ENCODE peak calls at places on chromosome 20, in seven cellular contexts. Q is HCT116, C is GM23338, V is GM12878, G is SK-N-SH, X is H1, M is K562. E is an unnamed sample.

GRCh38 chr20:25297141-25297905 is 49.4 kb downstream of the PYGB start:
- DNase-seq in X (no peak), V (peak), G (no peak), Q (no peak), M (no peak), C (no peak), E (no peak)

GRCh38 chr20:22686097-22686496 is 101.7 kb upstream of the FOXA2 start:
- DNase-seq in M (peak), G (peak), V (no peak), C (peak), X (peak), Q (peak), E (peak)

GRCh38 chr20:18984238-18985200 is 170.9 kb downstream of the SCP2D1 start:
- DNase-seq in Q (no peak), G (no peak), X (no peak), V (no peak), M (peak), C (no peak), E (no peak)

GRCh38 chr20:24962182-24962492 is 13.1 kb downstream of the CST7 start:
- DNase-seq in G (no peak), X (no peak), C (no peak), M (no peak), Q (no peak), V (no peak), E (no peak)

GRCh38 chr20:32574296-32575226 is 10.6 kb downstream of the NOL4L start:
- DNase-seq in Q (no peak), C (peak), X (no peak), V (no peak), M (peak), G (no peak), E (peak)

GRCh38 chr20:35886537-35886936 is 67.8 kb downstream of the SCAND1 start:
- DNase-seq in X (no peak), Q (no peak), V (no peak), G (peak), C (no peak), M (no peak), E (no peak)

GRCh38 chr20:45576995-45577394 is 2.1 kb downstream of the WFDC8 start:
- DNase-seq in V (no peak), C (peak), Q (no peak), G (no peak), X (no peak), M (no peak), E (no peak)

GRCh38 chr20:14696937-14697336 is 359.5 kb upstream of the FLRT3 start:
- DNase-seq in C (no peak), X (no peak), G (no peak), Q (no peak), V (no peak), M (no peak), E (no peak)

GRCh38 chr20:46787986-46788762 is 78.7 kb downstream of the SLC2A10 start:
- DNase-seq in M (no peak), Q (no peak), C (no peak), V (no peak), G (no peak), X (no peak), E (no peak)

GRCh38 chr20:46764068-46764467 is 54.6 kb downstream of the SLC2A10 start:
- DNase-seq in X (no peak), V (no peak), G (no peak), C (no peak), M (no peak), Q (no peak), E (no peak)

DNA sequence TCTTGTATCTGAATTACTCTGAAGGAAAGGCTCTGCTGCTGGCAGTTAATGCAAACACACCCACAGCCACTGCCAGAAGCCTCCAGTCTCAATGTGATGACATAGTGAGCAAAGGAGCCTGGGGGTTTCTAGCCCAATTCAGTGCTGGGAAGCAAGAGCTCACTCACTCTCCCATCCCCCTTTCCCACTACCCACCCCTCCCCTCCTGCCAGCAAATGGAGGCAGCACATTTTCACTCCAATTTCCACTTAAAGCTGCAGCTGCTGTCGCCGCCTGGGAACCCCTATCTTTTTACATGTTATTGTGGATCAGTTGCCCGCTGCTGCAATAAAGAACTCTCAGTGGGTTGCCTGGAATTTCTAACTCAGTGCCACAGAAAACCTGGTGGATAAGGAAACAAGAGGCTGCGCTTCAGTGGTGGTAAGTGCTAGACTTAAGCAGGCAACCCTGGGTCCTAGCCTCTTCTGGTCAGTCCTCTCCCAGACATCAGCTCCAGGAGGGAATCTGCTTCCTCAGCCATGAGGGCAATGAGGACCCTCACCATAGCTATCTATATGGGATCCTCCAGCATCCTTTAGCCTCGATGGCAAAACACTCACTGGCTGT is 490.6 kb upstream of the SULF2 start:
- DNase-seq in Q (no peak), V (no peak), M (no peak), G (peak), X (no peak), C (peak), E (no peak)
- H2AFZ ChIP-seq in Q (no peak), V (no peak), M (no peak), G (no peak), X (peak), C (peak), E (no peak)

DNA sequence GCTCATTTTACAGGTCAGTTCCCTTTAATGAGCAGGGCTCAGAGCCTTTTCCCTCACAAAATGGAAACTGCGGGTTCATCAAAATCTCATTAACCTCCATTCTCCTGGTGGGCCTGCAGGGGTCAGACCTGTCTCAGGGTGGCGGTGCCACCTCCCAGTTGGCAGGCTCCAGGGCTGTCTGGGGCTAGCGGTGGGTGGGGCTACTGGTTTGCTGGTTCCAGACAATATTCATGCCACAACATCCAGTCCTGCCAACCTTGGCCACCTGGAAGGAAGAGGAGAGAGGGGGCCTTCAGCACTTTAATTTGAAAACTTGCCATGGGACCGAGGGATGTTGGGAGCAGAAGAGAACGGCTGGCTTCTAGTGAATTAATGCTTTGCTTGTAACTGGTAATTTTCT is 41.9 kb upstream of the CTNNBL1 start:
- DNase-seq in V (no peak), Q (peak), C (peak), G (peak), M (no peak), X (peak), E (peak)
- TF ChIP-seq POLR2AphosphoS5 in V (no peak), Q (no peak), C (no peak), G (no peak), M (no peak), X (no peak), E (no peak)

DNA sequence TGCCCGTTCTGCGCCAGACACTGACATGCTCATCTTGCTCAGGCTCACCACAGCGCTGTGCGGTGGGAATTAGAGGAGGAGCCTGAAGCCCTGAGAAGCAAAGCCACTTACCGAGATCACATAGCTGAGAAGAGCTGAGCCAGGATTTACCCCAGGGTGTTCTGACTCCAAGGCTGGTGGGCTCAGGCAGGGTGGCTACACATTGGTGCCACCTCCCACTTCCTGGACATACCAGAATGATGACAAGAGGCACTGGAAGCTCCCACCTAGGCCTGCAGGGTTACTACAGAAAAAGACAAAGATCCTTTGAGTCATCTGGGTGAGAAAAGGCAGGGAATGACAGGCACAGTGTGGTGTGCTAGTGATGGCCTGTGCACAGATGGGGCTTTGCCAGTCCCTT is 24.4 kb upstream of the FKBP1A start:
- DNase-seq in C (no peak), X (no peak), Q (peak), V (no peak), G (no peak), M (no peak), E (no peak)
- H2AFZ ChIP-seq in C (no peak), X (no peak), Q (no peak), V (no peak), G (peak), M (no peak), E (peak)

GRCh38 chr20:2023151-2023550 is 29.3 kb upstream of the PDYN start:
- DNase-seq in M (peak), X (no peak), C (peak), Q (peak), G (no peak), V (no peak), E (no peak)
- TF ChIP-seq POLR2AphosphoS5 in M (no peak), X (no peak), C (no peak), Q (no peak), G (no peak), V (no peak), E (no peak)

DNA sequence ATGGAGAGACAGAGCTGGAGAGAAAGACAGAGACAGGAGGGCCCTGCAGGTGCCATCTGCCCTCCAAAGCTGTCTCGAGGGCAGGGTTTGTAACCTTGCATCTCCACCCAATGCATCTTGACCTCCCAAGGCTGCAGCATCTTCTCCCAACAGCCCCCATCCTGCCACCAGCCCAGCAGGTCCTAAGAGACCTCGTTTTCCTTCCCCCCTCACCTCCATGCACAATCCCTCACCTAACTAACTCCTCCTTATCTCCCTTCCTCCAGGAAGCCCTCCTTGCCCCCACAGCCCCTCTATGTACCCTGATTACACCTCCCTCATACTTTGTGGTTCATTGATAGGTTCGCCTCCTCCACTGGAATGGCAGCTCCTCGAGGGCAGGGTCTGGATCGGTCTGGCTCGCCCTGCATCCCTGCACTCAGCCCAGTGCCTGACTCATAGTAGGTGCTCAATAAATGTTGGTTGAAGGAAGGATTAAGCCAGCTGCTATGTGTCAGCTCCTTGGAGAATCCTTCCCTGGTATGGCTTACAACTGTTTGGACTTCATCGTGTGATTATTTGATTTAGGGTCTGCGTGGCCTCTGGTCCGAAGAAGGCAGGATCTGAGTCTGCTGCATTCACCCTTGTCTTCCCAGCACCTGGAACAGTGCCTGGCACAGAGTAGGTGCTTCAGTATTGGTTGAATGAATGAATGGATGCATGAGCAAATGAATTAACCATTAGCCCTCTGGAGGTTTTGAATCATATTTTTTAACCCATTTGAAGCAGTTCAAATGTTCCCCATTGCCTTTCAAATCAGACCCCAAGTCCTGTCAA is 105.6 kb upstream of the PTPN1 start:
- DNase-seq in Q (no peak), X (no peak), V (no peak), C (no peak), G (no peak), M (no peak), E (no peak)
- H2AFZ ChIP-seq in Q (no peak), X (no peak), V (no peak), C (no peak), G (no peak), M (no peak), E (no peak)

GRCh38 chr20:6730929-6731328 is 36.6 kb upstream of the BMP2 start:
- DNase-seq in X (no peak), M (no peak), C (no peak), Q (no peak), G (no peak), V (no peak), E (no peak)

GRCh38 chr20:6735913-6736845 is 31.3 kb upstream of the BMP2 start:
- DNase-seq in X (no peak), V (no peak), Q (no peak), M (no peak), C (peak), G (no peak), E (no peak)

GRCh38 chr20:6733965-6734364 is 33.5 kb upstream of the BMP2 start:
- DNase-seq in X (no peak), G (no peak), Q (no peak), V (no peak), M (no peak), C (no peak), E (no peak)

GRCh38 chr20:6731951-6732580 is 35.4 kb upstream of the BMP2 start:
- DNase-seq in G (no peak), M (no peak), Q (no peak), C (no peak), V (no peak), X (no peak), E (no peak)
- TF ChIP-seq POLR2AphosphoS5 in G (no peak), M (no peak), Q (no peak), C (no peak), V (no peak), X (no peak), E (no peak)

GRCh38 chr20:15739056-15739455 is 834.2 kb downstream of the KIF16B start:
- DNase-seq in G (no peak), M (no peak), X (no peak), Q (no peak), C (no peak), V (no peak), E (no peak)

GRCh38 chr20:15734054-15734453 is 839.2 kb downstream of the KIF16B start:
- DNase-seq in X (no peak), V (no peak), Q (no peak), G (no peak), M (no peak), C (no peak), E (no peak)
- H2AFZ ChIP-seq in X (no peak), V (no peak), Q (no peak), G (no peak), M (no peak), C (no peak), E (no peak)

DNA sequence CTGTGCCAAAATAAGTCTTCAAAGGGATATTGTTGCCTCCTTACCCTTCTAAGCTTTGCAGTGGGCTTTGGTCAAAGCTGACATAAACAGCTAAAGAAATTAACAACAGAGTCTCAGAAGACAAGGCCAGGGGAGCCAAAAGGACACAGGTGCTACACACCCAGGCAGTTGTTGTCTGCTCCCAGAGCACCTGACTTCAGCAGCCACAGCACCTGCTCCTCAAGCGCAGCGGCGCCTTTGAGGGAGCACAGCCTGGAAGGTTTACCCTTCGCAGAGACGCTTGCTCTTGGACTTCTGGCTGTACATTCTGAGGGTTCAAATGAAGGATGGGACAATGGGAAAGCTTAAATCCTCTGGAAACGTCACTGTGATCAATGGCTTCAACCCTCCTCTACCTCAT is 16.6 kb downstream of the B4GALT5 start:
- DNase-seq in M (no peak), Q (no peak), C (peak), V (no peak), G (no peak), X (no peak), E (no peak)
- TF ChIP-seq POLR2AphosphoS5 in M (no peak), Q (no peak), C (no peak), V (no peak), G (no peak), X (no peak), E (no peak)

E was measured in endothelial cell of umbilical vein.